ENCODE peak calls at places on chromosomes 11 and 22, in six cellular contexts. W is pancreas; M is K562; Q is CD8-positive, alpha-beta memory T cell; Y is mucosa of descending colon; V is body of pancreas. F is an unnamed sample. For H3K9me3, the result is how much of the 10 kb centered on the place peaks cover.

GRCh38 chr22:36017661-36018091 is 10.9 kb downstream of the RBFOX2 start:
- DNase-seq in W (no peak), M (no peak), Q (no peak), Y (no peak), V (no peak), F (no peak)

GRCh38 chr11:117410238-117410637 is 82.6 kb downstream of the CEP164 start:
- DNase-seq in W (no peak), M (no peak), Q (no peak), Y (no peak), V (no peak), F (no peak)

GRCh38 chr11:10400856-10401255 is 54.2 kb upstream of the AMPD3 start:
- DNase-seq in W (no peak), M (no peak), Q (no peak), Y (no peak), V (no peak), F (no peak)

GRCh38 chr11:10328314-10329090 is 23.6 kb downstream of the ADM start:
- DNase-seq in W (no peak), M (no peak), Q (no peak), Y (no peak), V (no peak), F (no peak)

GRCh38 chr11:113248702-113249490 is 65.5 kb upstream of the TTC12 start:
- DNase-seq in W (no peak), M (no peak), Q (no peak), Y (no peak), V (no peak), F (no peak)

GRCh38 chr11:114095899-114096298 is 36.4 kb downstream of the ZBTB16 start:
- DNase-seq in W (no peak), M (no peak), Q (no peak), Y (no peak), V (no peak), F (no peak)

GRCh38 chr22:37381489-37381888 is 45.8 kb downstream of the ELFN2 start:
- DNase-seq in W (no peak), M (no peak), Q (no peak), Y (no peak), V (no peak), F (no peak)

GRCh38 chr22:20165913-20166312 is 15.1 kb upstream of the CCDC188 start:
- DNase-seq in W (no peak), M (no peak), Q (no peak), Y (no peak), V (no peak), F (no peak)

GRCh38 chr22:37996079-37996478 is 11.7 kb upstream of the SOX10 start:
- DNase-seq in W (no peak), M (no peak), Q (no peak), Y (no peak), V (no peak), F (no peak)

GRCh38 chr11:130629039-130629438 is 180.6 kb downstream of the ADAMTS15 start:
- DNase-seq in W (no peak), M (no peak), Q (no peak), Y (no peak), V (no peak), F (no peak)

GRCh38 chr11:2975594-2975993 is 16.5 kb downstream of the NAP1L4 start:
- DNase-seq in W (no peak), M (peak), Q (peak), Y (no peak), V (peak), F (peak)

GRCh38 chr11:102971766-102972165 is 16.2 kb upstream of the MMP13 start:
- DNase-seq in W (no peak), M (no peak), Q (no peak), Y (no peak), V (no peak), F (no peak)

GRCh38 chr11:55571828-55572227 is at the start of gene OR4C16:
- DNase-seq in W (no peak), M (no peak), Q (no peak), Y (no peak), V (no peak), F (no peak)
- H3K9me3 ChIP-seq in W (under half), M (under half), Q (under half), Y (under half), V (under half), F (under half)

DNA sequence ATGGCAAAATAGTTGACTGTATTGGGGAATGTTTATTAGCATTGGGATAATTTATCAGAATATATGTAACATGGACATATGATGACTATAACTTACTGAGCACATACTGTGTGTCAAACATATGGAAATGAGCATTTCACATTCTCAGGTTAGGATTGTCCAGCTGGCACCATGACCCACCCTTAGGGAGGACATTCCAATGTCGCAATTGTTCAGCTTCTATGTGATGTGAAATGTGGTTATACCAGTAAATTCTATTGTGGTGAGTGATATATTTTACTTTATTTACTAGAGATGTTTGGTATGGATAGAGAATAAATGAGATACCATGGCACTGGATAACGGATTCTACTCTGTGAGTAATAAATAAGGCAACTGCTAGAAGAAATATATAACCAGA is 50.4 kb downstream of the OR4A47 start:
- DNase-seq in W (no peak), M (no peak), Q (no peak), Y (no peak), V (no peak), F (no peak)
- H3K9me3 ChIP-seq in W (under half), M (under half), Q (under half), Y (half or more), V (under half), F (under half)

GRCh38 chr11:122979815-122980656 is 1.6 kb downstream of the BSX start:
- DNase-seq in W (no peak), M (no peak), Q (no peak), Y (no peak), V (no peak), F (no peak)
- H3K9me3 ChIP-seq in W (under half), M (under half), Q (under half), Y (under half), V (under half), F (under half)

GRCh38 chr11:134173296-134173695 is 50.5 kb downstream of the NCAPD3 start:
- DNase-seq in W (no peak), M (no peak), Q (no peak), Y (no peak), V (no peak), F (no peak)
- H3K9me3 ChIP-seq in W (under half), M (under half), Q (under half), Y (under half), V (under half), F (under half)

DNA sequence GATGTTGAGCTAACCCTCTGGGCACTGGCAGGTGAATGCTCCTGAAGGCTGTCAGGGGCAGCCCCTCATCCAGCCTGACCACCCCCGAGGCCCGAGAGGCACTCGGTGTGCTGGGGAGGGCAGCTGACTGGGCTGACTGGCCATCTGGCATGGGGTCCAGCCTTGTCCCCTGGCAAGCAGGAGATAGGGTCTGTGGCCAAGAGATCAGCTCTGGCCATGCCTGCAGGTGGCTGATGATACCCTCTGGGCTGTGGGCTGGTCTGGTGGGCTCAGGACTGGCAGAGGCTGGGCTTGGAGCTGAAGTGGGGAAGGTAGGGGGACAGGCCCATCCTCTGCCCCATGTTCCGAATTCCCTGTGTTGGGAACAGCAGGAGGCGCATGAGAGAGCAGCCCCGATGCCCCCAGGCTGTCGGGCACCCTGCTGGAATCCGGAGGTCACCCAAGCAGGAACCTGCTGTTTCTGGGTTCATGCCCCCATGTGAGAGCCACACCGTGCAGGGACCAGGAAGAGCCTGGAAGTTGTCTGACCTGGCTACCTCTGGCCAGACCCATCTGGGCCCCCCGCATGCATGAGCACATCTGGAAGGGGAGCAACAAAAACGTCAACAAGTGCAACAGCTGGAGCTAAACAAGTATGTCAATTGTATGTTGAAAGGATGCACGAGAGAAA is 527.0 kb downstream of the TBC1D22A start:
- DNase-seq in W (no peak), M (no peak), Q (no peak), Y (peak), V (no peak), F (no peak)
- H3K9me3 ChIP-seq in W (under half), M (under half), Q (under half), Y (under half), V (under half), F (under half)

GRCh38 chr11:70744396-70745185 is 346.3 kb downstream of the CTTN start:
- DNase-seq in W (no peak), M (no peak), Q (no peak), Y (no peak), V (no peak), F (no peak)
- H3K9me3 ChIP-seq in W (under half), M (under half), Q (under half), Y (under half), V (under half), F (under half)

GRCh38 chr22:49178246-49179005 is 649.2 kb downstream of the BRD1 start:
- DNase-seq in W (no peak), M (no peak), Q (no peak), Y (no peak), V (no peak), F (no peak)
- H3K9me3 ChIP-seq in W (under half), M (under half), Q (under half), Y (under half), V (under half), F (under half)

DNA sequence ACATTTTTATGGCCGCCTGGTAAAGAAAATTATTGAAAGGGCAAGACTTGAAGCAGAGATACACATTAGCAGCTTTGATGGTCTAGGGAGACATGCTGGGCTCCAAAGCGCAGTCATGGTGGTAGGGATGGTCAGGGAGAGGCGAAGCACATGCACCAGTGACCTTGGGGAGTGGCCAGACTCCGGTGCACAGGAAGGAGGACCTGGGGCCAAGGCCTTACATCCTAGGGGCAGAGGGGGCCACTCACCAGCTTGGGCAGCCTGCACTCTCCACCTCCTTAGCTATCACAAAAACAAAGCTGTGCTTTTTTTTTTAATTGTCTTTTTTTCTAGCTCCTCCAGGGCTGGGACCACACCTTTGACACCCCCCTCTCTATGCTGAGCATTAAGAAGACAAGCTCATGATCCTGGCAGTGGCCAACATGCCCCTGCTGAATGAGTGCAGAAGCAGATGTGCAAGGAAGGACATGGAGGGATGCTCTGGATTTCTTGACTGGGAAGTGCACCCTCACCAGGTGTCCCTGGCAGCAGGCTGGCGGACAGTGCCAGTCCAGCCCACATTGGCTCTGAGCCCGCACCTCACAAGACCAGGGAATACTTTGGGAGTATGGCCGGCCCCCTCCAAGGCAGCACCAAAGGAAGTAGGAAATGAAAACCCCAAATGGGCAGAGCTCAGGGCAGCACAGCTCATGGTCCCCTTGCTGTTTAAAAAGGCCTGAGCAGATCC is 619.9 kb downstream of the TBC1D22A start:
- DNase-seq in W (no peak), M (no peak), Q (no peak), Y (no peak), V (no peak), F (no peak)
- H3K9me3 ChIP-seq in W (under half), M (under half), Q (under half), Y (under half), V (under half), F (under half)

F was measured in T-helper 17 cell.